ENCODE peak calls at places on chromosomes 11 and 22, in seven cellular contexts. D, N, O, F, S, G and U are unnamed samples.

GRCh38 chr11:74870485-74870884 is 78.4 kb downstream of the XRRA1 start:
- DNase-seq in D (peak; percentile 57), N (no peak), O (no peak), F (no peak), S (peak; percentile 56), G (peak; percentile 15), U (peak; percentile 71)

GRCh38 chr22:50309601-50309991 is 2.1 kb upstream of the PLXNB2 start:
- DNase-seq in D (no peak), N (no peak), O (no peak), F (no peak), S (no peak), G (no peak), U (no peak)

GRCh38 chr11:130580372-130580771 is 131.9 kb downstream of the ADAMTS15 start:
- DNase-seq in D (peak; percentile 98), N (no peak), O (peak; percentile 65), F (peak; percentile 92), S (peak; percentile 89), G (peak; percentile 65), U (peak; percentile 91)

GRCh38 chr11:84886344-84886743 is 740.8 kb downstream of the DLG2 start:
- DNase-seq in D (no peak), N (no peak), O (peak; percentile 26), F (no peak), S (no peak), G (peak; percentile 45), U (no peak)

GRCh38 chr11:30107899-30108298 is 91.1 kb upstream of the KCNA4 start:
- DNase-seq in D (peak; percentile 48), N (no peak), O (no peak), F (peak; percentile 79), S (no peak), G (peak; percentile 90), U (peak; percentile 92)

GRCh38 chr11:62402226-62402625 is 16.6 kb upstream of the SCGB1A1 start:
- DNase-seq in D (no peak), N (peak; percentile 74), O (no peak), F (no peak), S (no peak), G (no peak), U (no peak)

GRCh38 chr11:110513521-110514450 is 84.0 kb downstream of the FDX1 start:
- DNase-seq in D (no peak), N (no peak), O (no peak), F (no peak), S (no peak), G (peak; percentile 71), U (peak; percentile 31)

GRCh38 chr22:44677299-44678244 is 24.4 kb upstream of the PRR5 start:
- DNase-seq in D (peak; percentile 19), N (peak; percentile 9), O (no peak), F (no peak), S (no peak), G (no peak), U (no peak)

GRCh38 chr22:47218671-47219070 is 456.2 kb downstream of the TBC1D22A start:
- DNase-seq in D (no peak), N (no peak), O (no peak), F (no peak), S (no peak), G (no peak), U (no peak)

GRCh38 chr11:69540118-69541000 is 58.9 kb downstream of the LINC01488 start:
- DNase-seq in D (no peak), N (peak; percentile 51), O (no peak), F (peak; percentile 23), S (peak; percentile 23), G (no peak), U (no peak)

GRCh38 chr22:21020802-21021429 is 6.0 kb downstream of the P2RX6 start:
- DNase-seq in D (no peak), N (no peak), O (no peak), F (no peak), S (peak; percentile 55), G (no peak), U (no peak)

GRCh38 chr11:72243567-72244316 is at the start of gene PHOX2A:
- DNase-seq in D (no peak), N (no peak), O (no peak), F (no peak), S (peak; percentile 69), G (no peak), U (no peak)

GRCh38 chr11:116540019-116540418 is 232.8 kb downstream of the BUD13 start:
- DNase-seq in D (no peak), N (no peak), O (no peak), F (no peak), S (no peak), G (no peak), U (no peak)

GRCh38 chr22:48070083-48070482 is 1307.6 kb downstream of the TBC1D22A start:
- DNase-seq in D (no peak), N (no peak), O (no peak), F (no peak), S (no peak), G (no peak), U (no peak)

GRCh38 chr11:17457361-17458104 is 19.1 kb downstream of the ABCC8 start:
- DNase-seq in D (no peak), N (no peak), O (no peak), F (no peak), S (no peak), G (no peak), U (no peak)
- H3K4me3 ChIP-seq in D (no peak overlapping the region), N (no peak overlapping the region), O (no peak overlapping the region), F (no peak overlapping the region), S (no peak overlapping the region), G (peak overlapping the region; percentile 23), U (no peak overlapping the region)

GRCh38 chr11:45900916-45901617 is 6.0 kb downstream of the FREY1 start:
- DNase-seq in D (no peak), N (no peak), O (no peak), F (no peak), S (peak; percentile 48), G (peak; percentile 19), U (no peak)

GRCh38 chr11:45899086-45899447 is 8.0 kb downstream of the FREY1 start:
- DNase-seq in D (no peak), N (no peak), O (no peak), F (no peak), S (no peak), G (no peak), U (no peak)

GRCh38 chr11:45901646-45902045 is 5.4 kb downstream of the FREY1 start:
- DNase-seq in D (no peak), N (no peak), O (no peak), F (no peak), S (no peak), G (no peak), U (no peak)

GRCh38 chr11:45897556-45897955 is 9.5 kb downstream of the FREY1 start:
- DNase-seq in D (no peak), N (peak; percentile 3), O (no peak), F (no peak), S (no peak), G (no peak), U (no peak)

DNA sequence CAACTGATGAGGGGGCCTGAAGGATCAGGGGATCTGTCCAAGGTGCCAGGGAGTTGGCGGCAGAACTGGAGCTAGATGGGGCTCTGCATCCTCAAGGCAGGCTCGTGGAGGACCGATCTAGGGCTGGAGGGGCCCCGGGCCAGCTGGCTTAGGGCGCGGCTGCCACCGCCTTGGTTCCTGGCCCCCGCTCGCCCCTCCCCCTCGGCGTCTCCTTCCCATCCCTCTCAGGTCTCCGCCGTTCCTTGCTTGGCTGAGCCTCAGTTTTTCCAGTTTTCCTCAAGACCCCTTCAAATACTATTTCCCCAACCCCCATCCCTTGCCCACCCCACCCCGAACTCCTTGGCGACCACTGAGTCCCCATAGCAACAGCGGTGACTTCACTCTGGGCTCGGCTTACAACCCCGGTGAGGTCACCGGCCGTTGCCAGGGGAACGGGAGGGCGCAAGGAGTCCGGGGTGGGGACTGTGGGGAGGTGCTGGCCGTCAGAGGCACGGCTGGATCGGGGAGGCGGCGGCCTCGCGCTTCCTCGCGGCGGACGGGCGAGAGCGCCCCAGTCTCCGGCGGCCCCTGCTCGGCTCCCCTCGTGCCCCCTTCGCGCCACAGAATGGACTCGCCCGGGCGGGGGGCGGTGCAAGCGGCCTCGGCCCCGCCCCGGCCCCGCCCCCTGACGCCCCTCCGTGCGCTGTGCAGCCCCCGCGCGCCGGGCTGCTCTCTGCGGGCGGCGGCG is 7.5 kb downstream of the FREY1 start:
- DNase-seq in D (peak; percentile 80), N (peak; percentile 85), O (peak; percentile 36), F (peak; percentile 54), S (peak; percentile 97), G (peak; percentile 92), U (peak; percentile 80)
- H3K4me3 ChIP-seq in D (peak overlapping the region; percentile 32), N (peak overlapping the region; percentile 69), O (peak overlapping the region; percentile 66), F (peak overlapping the region; percentile 55), S (peak overlapping the region; percentile 65), G (peak overlapping the region; percentile 75), U (peak overlapping the region; percentile 58)

DNA sequence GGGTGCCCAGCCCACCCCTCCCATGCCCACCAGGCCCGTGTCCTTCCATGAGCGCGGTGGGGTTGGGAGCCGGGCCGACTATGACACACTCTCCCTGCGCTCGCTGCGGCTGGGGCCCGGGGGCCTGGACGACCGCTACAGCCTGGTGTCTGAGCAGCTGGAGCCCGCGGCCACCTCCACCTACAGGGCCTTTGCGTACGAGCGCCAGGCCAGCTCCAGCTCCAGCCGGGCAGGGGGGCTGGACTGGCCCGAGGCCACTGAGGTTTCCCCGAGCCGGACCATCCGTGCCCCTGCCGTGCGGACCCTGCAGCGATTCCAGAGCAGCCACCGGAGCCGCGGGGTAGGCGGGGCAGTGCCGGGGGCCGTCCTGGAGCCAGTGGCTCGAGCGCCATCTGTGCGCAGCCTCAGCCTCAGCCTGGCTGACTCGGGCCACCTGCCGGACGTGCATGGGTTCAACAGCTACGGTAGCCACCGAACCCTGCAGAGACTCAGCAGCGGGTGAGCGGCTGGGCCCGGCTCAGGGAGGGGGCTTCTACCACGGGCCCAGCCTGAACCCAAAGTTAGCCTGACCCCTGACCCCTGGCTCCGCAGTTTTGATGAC is 3.0 kb downstream of the PKP3 start:
- DNase-seq in D (no peak), N (peak; percentile 53), O (no peak), F (no peak), S (no peak), G (peak; percentile 49), U (peak; percentile 69)
- H3K4me3 ChIP-seq in D (no peak overlapping the region), N (peak overlapping the region; percentile 60), O (peak overlapping the region; percentile 38), F (peak overlapping the region; percentile 43), S (no peak overlapping the region), G (peak overlapping the region; percentile 55), U (peak overlapping the region; percentile 41)

GRCh38 chr22:36979016-36979415 is 40.2 kb downstream of the TST start:
- DNase-seq in D (no peak), N (no peak), O (no peak), F (no peak), S (no peak), G (no peak), U (no peak)

GRCh38 chr22:36977947-36978660 is 41.1 kb downstream of the TST start:
- DNase-seq in D (peak; percentile 61), N (peak; percentile 90), O (peak; percentile 12), F (peak; percentile 25), S (peak; percentile 95), G (peak; percentile 96), U (peak; percentile 90)

GRCh38 chr22:36979511-36979910 is 39.7 kb downstream of the TST start:
- DNase-seq in D (no peak), N (no peak), O (no peak), F (no peak), S (no peak), G (no peak), U (no peak)

GRCh38 chr22:36981247-36981775 is 37.9 kb downstream of the TST start:
- DNase-seq in D (no peak), N (no peak), O (no peak), F (no peak), S (no peak), G (no peak), U (no peak)

DNA sequence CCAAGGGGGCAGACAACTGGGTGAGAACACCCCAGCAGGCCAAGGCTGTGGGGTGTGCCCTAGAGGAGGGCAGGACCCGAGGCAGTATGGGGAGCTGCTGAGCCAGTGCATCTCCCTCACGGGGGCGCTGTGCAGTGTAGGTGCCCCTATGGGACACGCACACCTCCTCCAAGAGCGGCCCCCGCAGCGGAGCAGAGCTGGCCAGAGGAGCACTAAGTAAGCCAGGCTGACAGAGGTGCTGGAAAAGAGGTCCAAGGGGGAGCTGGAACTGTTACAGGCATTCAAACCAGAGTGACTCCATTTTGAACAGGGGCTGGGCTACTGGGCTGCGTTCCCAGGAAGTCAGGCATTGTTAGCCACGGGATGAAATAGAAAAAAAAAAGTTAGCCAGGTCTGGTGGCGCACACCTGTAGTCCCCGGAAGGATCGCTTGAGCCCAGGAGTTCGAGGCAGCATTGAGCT is 41.8 kb downstream of the TST start:
- DNase-seq in D (no peak), N (peak; percentile 45), O (no peak), F (no peak), S (peak; percentile 84), G (peak; percentile 22), U (no peak)
- H3K4me3 ChIP-seq in D (peak overlapping the region; percentile 3), N (peak overlapping the region; percentile 64), O (peak overlapping the region; percentile 38), F (peak overlapping the region; percentile 24), S (peak overlapping the region; percentile 50), G (peak overlapping the region; percentile 68), U (peak overlapping the region; percentile 42)